ENCODE peak calls at places on chromosomes 6 and 20, in four cellular contexts. E is heart right ventricle; X is CD4-positive, alpha-beta T cell; F is psoas muscle. P is an unnamed sample.

GRCh38 chr6:11875325-11876109 is 96.9 kb upstream of the ADTRP start:
- DNase-seq in E (no peak), X (no peak), F (no peak), P (no peak)

GRCh38 chr6:166781331-166781730 is 154.3 kb upstream of the RPS6KA2 start:
- DNase-seq in E (no peak), X (no peak), F (no peak), P (no peak)

GRCh38 chr20:41005361-41005729 is 23.3 kb upstream of the TOP1 start:
- DNase-seq in E (peak; percentile 90), X (no peak), F (peak; percentile 92), P (no peak)

GRCh38 chr6:41639556-41640371 is 1.5 kb downstream of the MDFI start:
- DNase-seq in E (no peak), X (no peak), F (no peak), P (no peak)

GRCh38 chr20:59835448-59836395 is 97.7 kb downstream of the SYCP2 start:
- DNase-seq in E (peak; percentile 36), X (no peak), F (no peak), P (no peak)

GRCh38 chr6:131197716-131198115 is 62.4 kb downstream of the AKAP7 start:
- DNase-seq in E (no peak), X (no peak), F (no peak), P (no peak)

GRCh38 chr20:55116598-55116997 is 641.2 kb downstream of the DOK5 start:
- DNase-seq in E (no peak), X (no peak), F (no peak), P (no peak)

GRCh38 chr6:143941852-143942627 is 66.0 kb downstream of the PLAGL1 start:
- DNase-seq in E (no peak), X (peak; percentile 22), F (peak; percentile 64), P (peak; percentile 39)

GRCh38 chr6:31740397-31741223 is 805 bp downstream of the MSH5 start:
- DNase-seq in E (peak; percentile 31), X (no peak), F (no peak), P (no peak)

GRCh38 chr6:25995507-25995906 is 32.9 kb downstream of the TRIM38 start:
- DNase-seq in E (no peak), X (no peak), F (no peak), P (no peak)

GRCh38 chr20:46951405-46951804 is 56.8 kb downstream of the EYA2 start:
- DNase-seq in E (no peak), X (no peak), F (no peak), P (no peak)

GRCh38 chr6:35248300-35248699 is 11.2 kb upstream of the ZNF76 start:
- DNase-seq in E (no peak), X (no peak), F (no peak), P (no peak)

GRCh38 chr6:33429745-33430042 is 9.8 kb downstream of the SYNGAP1 start:
- DNase-seq in E (no peak), X (no peak), F (no peak), P (no peak)

GRCh38 chr6:43242908-43243648 is at the start of gene TTBK1:
- DNase-seq in E (no peak), X (no peak), F (peak; percentile 50), P (no peak)

GRCh38 chr20:54535045-54535444 is 59.7 kb downstream of the DOK5 start:
- DNase-seq in E (no peak), X (no peak), F (no peak), P (no peak)

GRCh38 chr6:40906759-40907158 is 132.3 kb downstream of the UNC5CL start:
- DNase-seq in E (no peak), X (no peak), F (no peak), P (no peak)

GRCh38 chr20:52494244-52494643 is 302.7 kb upstream of the ZFP64 start:
- DNase-seq in E (no peak), X (no peak), F (no peak), P (no peak)

GRCh38 chr6:31769684-31770371 is 7.3 kb downstream of the VWA7 start:
- DNase-seq in E (peak; percentile 62), X (peak; percentile 76), F (peak; percentile 88), P (peak; percentile 80)

GRCh38 chr6:20424679-20425078 is 23.0 kb downstream of the E2F3 start:
- DNase-seq in E (no peak), X (no peak), F (no peak), P (no peak)

GRCh38 chr6:53717571-53717970 is 52.0 kb upstream of the KLHL31 start:
- DNase-seq in E (no peak), X (no peak), F (no peak), P (no peak)

GRCh38 chr20:4837760-4838159 is 116.1 kb downstream of the PRND start:
- DNase-seq in E (no peak), X (no peak), F (no peak), P (no peak)

GRCh38 chr6:158329531-158329930 is 17.3 kb downstream of the TULP4 start:
- DNase-seq in E (no peak), X (no peak), F (no peak), P (no peak)

GRCh38 chr6:39114395-39114706 is 635 bp downstream of the SAYSD1 start:
- DNase-seq in E (no peak), X (no peak), F (no peak), P (no peak)

GRCh38 chr6:39118921-39119320 is 3.9 kb upstream of the SAYSD1 start:
- DNase-seq in E (no peak), X (no peak), F (no peak), P (no peak)

GRCh38 chr6:39111280-39111679 is 3.7 kb downstream of the SAYSD1 start:
- DNase-seq in E (no peak), X (no peak), F (no peak), P (no peak)

GRCh38 chr6:39113788-39114187 is 1.2 kb downstream of the SAYSD1 start:
- DNase-seq in E (no peak), X (no peak), F (no peak), P (no peak)

GRCh38 chr6:39114707-39115599 is at the start of gene SAYSD1:
- DNase-seq in E (peak; percentile 90), X (peak; percentile 88), F (peak; percentile 96), P (peak; percentile 92)
- TF ChIP-seq CTCF in E (no peak), X (no peak), F (no peak), P (no peak)

DNA sequence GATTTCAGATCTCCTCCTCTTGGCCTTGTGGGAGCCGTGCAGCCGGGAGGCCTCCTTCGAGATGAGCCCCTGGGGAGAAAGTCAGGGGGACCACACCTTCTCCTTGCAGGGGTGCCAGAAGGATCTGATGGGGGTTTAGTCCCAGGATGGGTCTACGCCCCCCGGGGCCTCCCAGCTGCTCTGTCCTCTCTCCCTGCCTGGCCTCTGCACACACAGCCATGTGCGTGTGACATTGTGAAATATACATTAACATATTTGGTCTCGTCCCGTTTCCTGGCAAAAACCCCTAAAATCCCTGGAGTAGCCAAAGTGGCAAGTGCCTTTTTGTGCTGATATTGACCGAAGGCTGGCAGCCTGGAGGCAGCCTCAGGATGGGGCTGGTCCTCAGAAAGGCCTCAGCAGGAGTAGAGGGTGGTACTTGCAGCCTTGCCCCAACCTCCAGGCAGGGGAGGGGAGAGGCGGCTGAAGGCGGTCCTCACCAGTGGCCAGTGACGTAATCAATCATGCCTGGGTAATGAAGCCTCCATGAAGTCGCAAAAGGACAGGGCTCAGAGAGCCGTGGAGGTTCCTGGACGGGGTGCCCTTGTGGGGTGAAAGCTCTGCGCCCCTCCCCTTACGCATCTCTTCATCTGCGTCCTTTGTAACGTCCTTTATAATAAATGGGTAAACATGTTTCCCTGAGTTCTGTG is 5.1 kb upstream of the HELZ2 start:
- DNase-seq in E (no peak), X (no peak), F (no peak), P (no peak)
- TF ChIP-seq CTCF in E (no peak), X (no peak), F (no peak), P (no peak)

GRCh38 chr6:7540595-7540994 is 876 bp upstream of the DSP start:
- DNase-seq in E (peak; percentile 36), X (no peak), F (no peak), P (no peak)
- TF ChIP-seq CTCF in E (no peak), X (no peak), F (no peak), P (no peak)

DNA sequence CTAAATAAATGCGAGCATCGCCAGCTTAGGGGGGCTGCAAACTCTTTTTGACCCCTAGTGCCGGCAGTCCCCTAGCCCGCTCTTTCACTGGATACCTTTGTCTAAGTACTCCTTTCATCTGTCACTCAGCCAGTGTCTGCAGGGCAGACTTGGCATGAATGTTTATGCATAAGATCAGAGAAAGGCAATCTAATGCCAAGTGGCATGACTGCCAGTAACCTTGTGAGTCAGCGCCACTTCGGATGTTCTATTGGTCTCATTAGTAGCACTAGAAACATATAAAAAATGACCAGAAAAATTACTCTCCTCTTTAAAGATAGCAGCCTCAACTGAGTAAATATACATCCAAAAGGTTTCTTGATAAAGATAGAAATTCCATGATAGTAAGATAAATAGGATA is 192.2 kb downstream of the TBC1D32 start:
- DNase-seq in E (no peak), X (no peak), F (no peak), P (no peak)
- TF ChIP-seq CTCF in E (no peak), X (no peak), F (no peak), P (no peak)

GRCh38 chr20:49028684-49029083 is 17.4 kb upstream of the CSE1L start:
- DNase-seq in E (no peak), X (no peak), F (no peak), P (no peak)
- TF ChIP-seq CTCF in E (no peak), X (no peak), F (no peak), P (no peak)

DNA sequence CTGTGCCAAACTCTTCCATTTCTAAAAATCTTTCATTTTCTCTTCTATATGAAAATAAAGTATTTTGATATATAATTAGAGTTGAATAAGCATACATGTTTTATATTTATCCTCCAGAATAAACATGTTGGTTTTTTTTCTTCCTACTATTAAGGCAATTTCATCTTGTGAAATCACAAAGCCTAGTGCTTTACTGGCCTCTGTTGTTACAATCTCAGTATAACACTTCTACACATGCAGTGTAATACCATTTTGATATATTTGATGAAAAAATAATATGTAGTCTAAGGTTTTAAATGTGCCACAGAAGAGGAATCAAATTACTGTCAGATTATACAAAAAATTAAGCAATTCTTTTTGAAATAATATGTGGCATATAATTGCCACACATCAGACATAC is 225.3 kb upstream of the MANEA start:
- DNase-seq in E (no peak), X (no peak), F (no peak), P (no peak)
- TF ChIP-seq CTCF in E (no peak), X (no peak), F (no peak), P (no peak)

GRCh38 chr6:134316733-134317431 is 1.0 kb downstream of the SGK1 start:
- DNase-seq in E (no peak), X (no peak), F (no peak), P (no peak)

GRCh38 chr6:134315974-134316391 is 1.9 kb downstream of the SGK1 start:
- DNase-seq in E (no peak), X (no peak), F (no peak), P (no peak)

GRCh38 chr6:134318396-134319281 is 727 bp upstream of the SGK1 start:
- DNase-seq in E (no peak), X (no peak), F (no peak), P (no peak)

GRCh38 chr6:134315189-134315588 is 2.7 kb downstream of the SGK1 start:
- DNase-seq in E (no peak), X (no peak), F (no peak), P (no peak)

DNA sequence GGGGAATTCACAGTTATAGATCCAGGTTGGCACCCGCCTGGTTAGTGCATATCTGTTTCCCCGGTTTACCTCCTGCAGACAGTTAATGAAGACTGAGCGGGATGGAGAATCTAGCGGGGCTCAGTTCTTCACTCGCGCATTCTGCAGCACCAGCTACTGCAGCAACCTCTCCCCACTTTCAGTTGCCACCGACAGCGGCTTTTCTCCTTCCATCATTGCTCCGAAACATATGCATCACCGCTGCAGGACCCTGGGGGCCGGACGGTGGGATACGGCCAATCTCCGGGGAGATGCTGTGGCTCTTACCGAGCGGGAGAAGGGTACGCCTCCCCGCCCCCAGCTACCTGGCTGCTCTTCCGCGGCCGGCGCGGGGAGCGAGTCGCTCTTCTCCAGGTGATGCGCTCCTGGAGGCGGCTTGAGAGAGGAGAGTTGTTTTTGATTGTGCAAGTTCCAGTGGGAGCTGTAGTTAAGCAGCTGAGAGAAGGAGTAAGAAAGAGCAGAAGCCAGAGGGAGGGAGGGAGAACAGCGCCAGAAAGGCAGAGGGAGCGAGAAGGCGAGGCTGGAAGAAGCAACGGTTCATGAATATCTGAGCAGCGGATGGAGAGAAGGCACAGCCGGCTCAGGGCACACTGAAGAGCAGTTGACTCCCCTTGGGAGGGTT is at the start of gene SGK1:
- DNase-seq in E (peak; percentile 24), X (peak; percentile 9), F (no peak), P (no peak)
- TF ChIP-seq CTCF in E (no peak), X (no peak), F (no peak), P (no peak)

P was measured in natural killer cell.